ENCODE peak calls at places on chromosomes 13 and 19, in ten cellular contexts. S, X, I, V, E, F, W, M, O and Y are unnamed samples.

GRCh38 chr19:41563847-41564514 is 12.0 kb upstream of the CEACAM21 start:
- DNase-seq in S (no peak), X (peak), I (no peak), V (peak), E (no peak), F (no peak), W (no peak), M (no peak), O (no peak), Y (no peak)

GRCh38 chr19:49875801-49876421 is 1.2 kb downstream of the AKT1S1 start:
- DNase-seq in S (peak), X (peak), I (no peak), V (no peak), E (peak), F (no peak), W (no peak), M (peak), O (peak), Y (no peak)

GRCh38 chr13:31951215-31951678 is 80.3 kb upstream of the FRY start:
- DNase-seq in S (peak), X (no peak), I (no peak), V (no peak), E (no peak), F (no peak), W (peak), M (peak), O (no peak), Y (no peak)

GRCh38 chr13:78689011-78689410 is 30.1 kb upstream of the OBI1 start:
- DNase-seq in S (no peak), X (no peak), I (no peak), V (no peak), E (no peak), F (no peak), W (no peak), M (no peak), O (peak), Y (peak)

GRCh38 chr19:32070101-32070500 is 275.3 kb upstream of the ZNF507 start:
- DNase-seq in S (no peak), X (no peak), I (no peak), V (no peak), E (no peak), F (no peak), W (no peak), M (no peak), O (no peak), Y (no peak)

GRCh38 chr13:106491928-106492327 is 43.5 kb downstream of the EFNB2 start:
- DNase-seq in S (no peak), X (no peak), I (no peak), V (no peak), E (no peak), F (no peak), W (no peak), M (no peak), O (no peak), Y (no peak)

GRCh38 chr13:103883152-103883551 is 816.9 kb upstream of the SLC10A2 start:
- DNase-seq in S (peak), X (no peak), I (no peak), V (no peak), E (no peak), F (peak), W (no peak), M (peak), O (peak), Y (peak)

GRCh38 chr19:18537431-18537830 is 5.9 kb downstream of the FKBP8 start:
- DNase-seq in S (no peak), X (no peak), I (no peak), V (no peak), E (no peak), F (no peak), W (no peak), M (no peak), O (no peak), Y (no peak)

GRCh38 chr13:41952749-41953148 is 8.2 kb downstream of the VWA8 start:
- DNase-seq in S (no peak), X (no peak), I (no peak), V (no peak), E (no peak), F (no peak), W (no peak), M (no peak), O (no peak), Y (no peak)

GRCh38 chr13:76813874-76814273 is 72.3 kb downstream of the KCTD12 start:
- DNase-seq in S (no peak), X (no peak), I (no peak), V (no peak), E (no peak), F (no peak), W (no peak), M (peak), O (no peak), Y (no peak)

GRCh38 chr19:1756264-1756663 is 3.0 kb downstream of the ONECUT3 start:
- DNase-seq in S (no peak), X (no peak), I (no peak), V (no peak), E (no peak), F (no peak), W (no peak), M (no peak), O (no peak), Y (no peak)

GRCh38 chr19:19817357-19817756 is 4.2 kb downstream of the ZNF506 start:
- DNase-seq in S (no peak), X (peak), I (peak), V (no peak), E (peak), F (no peak), W (no peak), M (no peak), O (no peak), Y (no peak)

GRCh38 chr19:50196322-50196932 is 7.0 kb upstream of the MYH14 start:
- DNase-seq in S (no peak), X (no peak), I (no peak), V (no peak), E (no peak), F (no peak), W (no peak), M (no peak), O (no peak), Y (no peak)

GRCh38 chr19:10863107-10863700 is 8.1 kb upstream of the CARM1 start:
- DNase-seq in S (no peak), X (no peak), I (no peak), V (no peak), E (no peak), F (no peak), W (no peak), M (no peak), O (peak), Y (no peak)

GRCh38 chr13:101785858-101786257 is 333.4 kb downstream of the ITGBL1 start:
- DNase-seq in S (peak), X (no peak), I (no peak), V (peak), E (no peak), F (peak), W (no peak), M (no peak), O (peak), Y (peak)

GRCh38 chr19:17948967-17949930 is 16.4 kb downstream of the CCDC124 start:
- DNase-seq in S (no peak), X (no peak), I (no peak), V (peak), E (no peak), F (no peak), W (no peak), M (no peak), O (no peak), Y (no peak)

GRCh38 chr13:44420376-44421220 is 47.0 kb downstream of the SERP2 start:
- DNase-seq in S (no peak), X (no peak), I (no peak), V (no peak), E (no peak), F (no peak), W (no peak), M (peak), O (no peak), Y (no peak)

GRCh38 chr19:38729653-38730469 is 14.4 kb downstream of the CAPN12 start:
- DNase-seq in S (peak), X (peak), I (peak), V (peak), E (peak), F (no peak), W (peak), M (peak), O (peak), Y (peak)

GRCh38 chr13:75391432-75392100 is 90.4 kb downstream of the TBC1D4 start:
- DNase-seq in S (no peak), X (no peak), I (no peak), V (no peak), E (no peak), F (no peak), W (no peak), M (no peak), O (no peak), Y (no peak)

GRCh38 chr13:108947551-108948030 is 318.2 kb downstream of the MYO16 start:
- DNase-seq in S (no peak), X (no peak), I (no peak), V (no peak), E (no peak), F (peak), W (no peak), M (no peak), O (peak), Y (peak)

GRCh38 chr13:40120288-40120687 is 464.8 kb downstream of the COG6 start:
- DNase-seq in S (no peak), X (no peak), I (no peak), V (no peak), E (no peak), F (no peak), W (no peak), M (no peak), O (peak), Y (peak)

GRCh38 chr19:17075860-17076538 is 422 bp downstream of the MYO9B start:
- DNase-seq in S (peak), X (peak), I (peak), V (peak), E (peak), F (peak), W (no peak), M (peak), O (peak), Y (no peak)

GRCh38 chr19:39411832-39412099 is 703 bp upstream of the PLEKHG2 start:
- DNase-seq in S (peak), X (peak), I (peak), V (peak), E (peak), F (peak), W (no peak), M (peak), O (peak), Y (peak)

GRCh38 chr19:709196-709964 is 645 bp downstream of the PALM start:
- DNase-seq in S (no peak), X (no peak), I (no peak), V (no peak), E (no peak), F (no peak), W (no peak), M (no peak), O (no peak), Y (no peak)

GRCh38 chr13:104315606-104316005 is 1249.4 kb upstream of the SLC10A2 start:
- DNase-seq in S (no peak), X (no peak), I (no peak), V (no peak), E (no peak), F (peak), W (no peak), M (no peak), O (peak), Y (peak)

GRCh38 chr13:92012787-92013186 is 614.4 kb downstream of the GPC5 start:
- DNase-seq in S (no peak), X (no peak), I (no peak), V (no peak), E (no peak), F (no peak), W (no peak), M (no peak), O (no peak), Y (no peak)

GRCh38 chr19:55014714-55015113 is 23.4 kb downstream of the GP6 start:
- DNase-seq in S (peak), X (no peak), I (no peak), V (no peak), E (no peak), F (no peak), W (peak), M (no peak), O (no peak), Y (no peak)

GRCh38 chr19:15200575-15201364 is at the start of gene NOTCH3:
- DNase-seq in S (no peak), X (no peak), I (no peak), V (no peak), E (no peak), F (no peak), W (no peak), M (no peak), O (no peak), Y (no peak)

GRCh38 chr19:1343026-1343425 is 40.7 kb upstream of the NDUFS7 start:
- DNase-seq in S (no peak), X (no peak), I (no peak), V (no peak), E (no peak), F (no peak), W (no peak), M (no peak), O (peak), Y (peak)

GRCh38 chr13:23651887-23652286 is 81.7 kb downstream of the TNFRSF19 start:
- DNase-seq in S (no peak), X (no peak), I (no peak), V (no peak), E (no peak), F (no peak), W (no peak), M (no peak), O (no peak), Y (no peak)

GRCh38 chr19:6088677-6089063 is 21.6 kb downstream of the RFX2 start:
- DNase-seq in S (no peak), X (no peak), I (no peak), V (no peak), E (no peak), F (peak), W (no peak), M (no peak), O (no peak), Y (peak)

GRCh38 chr13:111161601-111162600 is 46.8 kb downstream of the ARHGEF7 start:
- DNase-seq in S (no peak), X (no peak), I (no peak), V (no peak), E (no peak), F (no peak), W (no peak), M (no peak), O (no peak), Y (no peak)

GRCh38 chr13:76828316-76828741 is 57.9 kb downstream of the KCTD12 start:
- DNase-seq in S (no peak), X (no peak), I (no peak), V (no peak), E (peak), F (peak), W (no peak), M (no peak), O (no peak), Y (no peak)

GRCh38 chr13:50236898-50237318 is 221.7 kb downstream of the KCNRG start:
- DNase-seq in S (no peak), X (peak), I (no peak), V (no peak), E (no peak), F (no peak), W (no peak), M (no peak), O (peak), Y (peak)

GRCh38 chr13:99225078-99225477 is 24.4 kb downstream of the UBAC2 start:
- DNase-seq in S (no peak), X (no peak), I (no peak), V (no peak), E (no peak), F (no peak), W (no peak), M (no peak), O (no peak), Y (no peak)

GRCh38 chr13:95603887-95604533 is 40.5 kb downstream of the DZIP1 start:
- DNase-seq in S (peak), X (no peak), I (no peak), V (no peak), E (no peak), F (peak), W (no peak), M (peak), O (no peak), Y (peak)

GRCh38 chr13:99523838-99524237 is 22.6 kb downstream of the TM9SF2 start:
- DNase-seq in S (no peak), X (no peak), I (no peak), V (no peak), E (no peak), F (no peak), W (no peak), M (no peak), O (no peak), Y (no peak)

GRCh38 chr13:23979361-23980159 is 82.3 kb upstream of the C1QTNF9B start:
- DNase-seq in S (peak), X (peak), I (no peak), V (peak), E (no peak), F (peak), W (peak), M (peak), O (peak), Y (peak)

GRCh38 chr19:2613507-2614295 is 88.8 kb downstream of the GNG7 start:
- DNase-seq in S (no peak), X (peak), I (no peak), V (no peak), E (no peak), F (peak), W (no peak), M (no peak), O (no peak), Y (peak)